ENCODE peak calls at places on chromosomes 4 and X, in seven cellular contexts. One of them, this sample, is unnamed.

GRCh38 chrX:141924293-141924692 is 20.6 kb downstream of the MAGEC1 start:
- DNase-seq in OCI-LY7: no peak
- DNase-seq in Right ventricle myocardium superior: no peak
- DNase-seq in DND-41: no peak
- DNase-seq in choroid plexus epithelial cell: no peak
- DNase-seq in stimulated activated CD8-positive, alpha-beta memory T cell treated with anti-CD3 and anti-CD28 coated beads, Interleukin-15, amount 100 ng/mL, for 24 hours: no peak
- DNase-seq in H9: no peak
- DNase-seq in this sample: no peak

GRCh38 chrX:39730671-39731389 is 366.9 kb downstream of the BCOR start:
- DNase-seq in OCI-LY7: peak
- DNase-seq in Right ventricle myocardium superior: peak
- DNase-seq in DND-41: peak
- DNase-seq in choroid plexus epithelial cell: peak
- DNase-seq in stimulated activated CD8-positive, alpha-beta memory T cell treated with anti-CD3 and anti-CD28 coated beads, Interleukin-15, amount 100 ng/mL, for 24 hours: no peak
- DNase-seq in H9: peak
- DNase-seq in this sample: peak

GRCh38 chr4:3204021-3204431 is 44.9 kb upstream of the MSANTD1 start:
- DNase-seq in OCI-LY7: no peak
- DNase-seq in Right ventricle myocardium superior: no peak
- DNase-seq in DND-41: no peak
- DNase-seq in choroid plexus epithelial cell: peak
- DNase-seq in stimulated activated CD8-positive, alpha-beta memory T cell treated with anti-CD3 and anti-CD28 coated beads, Interleukin-15, amount 100 ng/mL, for 24 hours: no peak
- DNase-seq in H9: no peak
- DNase-seq in this sample: no peak

GRCh38 chr4:151678048-151678853 is 82.6 kb downstream of the GATB start:
- DNase-seq in OCI-LY7: no peak
- DNase-seq in Right ventricle myocardium superior: no peak
- DNase-seq in DND-41: no peak
- DNase-seq in choroid plexus epithelial cell: no peak
- DNase-seq in stimulated activated CD8-positive, alpha-beta memory T cell treated with anti-CD3 and anti-CD28 coated beads, Interleukin-15, amount 100 ng/mL, for 24 hours: no peak
- DNase-seq in H9: no peak
- DNase-seq in this sample: peak

GRCh38 chr4:147924604-147925412 is 192.9 kb downstream of the ARHGAP10 start:
- DNase-seq in OCI-LY7: no peak
- DNase-seq in Right ventricle myocardium superior: no peak
- DNase-seq in DND-41: no peak
- DNase-seq in choroid plexus epithelial cell: peak
- DNase-seq in stimulated activated CD8-positive, alpha-beta memory T cell treated with anti-CD3 and anti-CD28 coated beads, Interleukin-15, amount 100 ng/mL, for 24 hours: no peak
- DNase-seq in H9: peak
- DNase-seq in this sample: peak

GRCh38 chrX:32530802-32531403 is 680.4 kb downstream of the DMD start:
- DNase-seq in OCI-LY7: peak
- DNase-seq in Right ventricle myocardium superior: no peak
- DNase-seq in DND-41: peak
- DNase-seq in choroid plexus epithelial cell: peak
- DNase-seq in stimulated activated CD8-positive, alpha-beta memory T cell treated with anti-CD3 and anti-CD28 coated beads, Interleukin-15, amount 100 ng/mL, for 24 hours: no peak
- DNase-seq in H9: no peak
- DNase-seq in this sample: peak

GRCh38 chrX:48897157-48897620 is 379 bp downstream of the TIMM17B start:
- DNase-seq in OCI-LY7: peak
- DNase-seq in Right ventricle myocardium superior: peak
- DNase-seq in DND-41: peak
- DNase-seq in choroid plexus epithelial cell: peak
- DNase-seq in stimulated activated CD8-positive, alpha-beta memory T cell treated with anti-CD3 and anti-CD28 coated beads, Interleukin-15, amount 100 ng/mL, for 24 hours: no peak
- DNase-seq in H9: peak
- DNase-seq in this sample: peak

GRCh38 chr4:140726776-140727500 is 29.2 kb downstream of the TBC1D9 start:
- DNase-seq in OCI-LY7: no peak
- DNase-seq in Right ventricle myocardium superior: no peak
- DNase-seq in DND-41: no peak
- DNase-seq in choroid plexus epithelial cell: peak
- DNase-seq in stimulated activated CD8-positive, alpha-beta memory T cell treated with anti-CD3 and anti-CD28 coated beads, Interleukin-15, amount 100 ng/mL, for 24 hours: no peak
- DNase-seq in H9: no peak
- DNase-seq in this sample: no peak

GRCh38 chrX:72245461-72246089 is 6.7 kb upstream of the ERCC6L start:
- DNase-seq in OCI-LY7: peak
- DNase-seq in Right ventricle myocardium superior: peak
- DNase-seq in DND-41: peak
- DNase-seq in choroid plexus epithelial cell: peak
- DNase-seq in stimulated activated CD8-positive, alpha-beta memory T cell treated with anti-CD3 and anti-CD28 coated beads, Interleukin-15, amount 100 ng/mL, for 24 hours: no peak
- DNase-seq in H9: peak
- DNase-seq in this sample: peak

GRCh38 chr4:82419451-82419850 is 10.8 kb downstream of the HNRNPDL start:
- DNase-seq in OCI-LY7: no peak
- DNase-seq in Right ventricle myocardium superior: no peak
- DNase-seq in DND-41: no peak
- DNase-seq in choroid plexus epithelial cell: no peak
- DNase-seq in stimulated activated CD8-positive, alpha-beta memory T cell treated with anti-CD3 and anti-CD28 coated beads, Interleukin-15, amount 100 ng/mL, for 24 hours: no peak
- DNase-seq in H9: no peak
- DNase-seq in this sample: no peak

GRCh38 chr4:82358773-82359324 is 14.9 kb downstream of the HNRNPD start:
- DNase-seq in OCI-LY7: no peak
- DNase-seq in Right ventricle myocardium superior: no peak
- DNase-seq in DND-41: no peak
- DNase-seq in choroid plexus epithelial cell: no peak
- DNase-seq in stimulated activated CD8-positive, alpha-beta memory T cell treated with anti-CD3 and anti-CD28 coated beads, Interleukin-15, amount 100 ng/mL, for 24 hours: no peak
- DNase-seq in H9: no peak
- DNase-seq in this sample: no peak

GRCh38 chr4:52931238-52931637 is 69.1 kb downstream of the RASL11B start:
- DNase-seq in OCI-LY7: no peak
- DNase-seq in Right ventricle myocardium superior: no peak
- DNase-seq in DND-41: no peak
- DNase-seq in choroid plexus epithelial cell: peak
- DNase-seq in stimulated activated CD8-positive, alpha-beta memory T cell treated with anti-CD3 and anti-CD28 coated beads, Interleukin-15, amount 100 ng/mL, for 24 hours: no peak
- DNase-seq in H9: no peak
- DNase-seq in this sample: no peak

GRCh38 chrX:152428089-152428488 is 23.0 kb downstream of the GABRA3 start:
- DNase-seq in OCI-LY7: no peak
- DNase-seq in Right ventricle myocardium superior: no peak
- DNase-seq in DND-41: no peak
- DNase-seq in choroid plexus epithelial cell: no peak
- DNase-seq in stimulated activated CD8-positive, alpha-beta memory T cell treated with anti-CD3 and anti-CD28 coated beads, Interleukin-15, amount 100 ng/mL, for 24 hours: no peak
- DNase-seq in H9: no peak
- DNase-seq in this sample: no peak

GRCh38 chrX:150476183-150476699 is 92.2 kb upstream of the MTM1 start:
- DNase-seq in OCI-LY7: no peak
- DNase-seq in Right ventricle myocardium superior: no peak
- DNase-seq in DND-41: no peak
- DNase-seq in choroid plexus epithelial cell: peak
- DNase-seq in stimulated activated CD8-positive, alpha-beta memory T cell treated with anti-CD3 and anti-CD28 coated beads, Interleukin-15, amount 100 ng/mL, for 24 hours: no peak
- DNase-seq in H9: no peak
- DNase-seq in this sample: peak

GRCh38 chr4:123166023-123166422 is 230.6 kb upstream of the SPRY1 start:
- DNase-seq in OCI-LY7: no peak
- DNase-seq in Right ventricle myocardium superior: no peak
- DNase-seq in DND-41: no peak
- DNase-seq in choroid plexus epithelial cell: no peak
- DNase-seq in stimulated activated CD8-positive, alpha-beta memory T cell treated with anti-CD3 and anti-CD28 coated beads, Interleukin-15, amount 100 ng/mL, for 24 hours: no peak
- DNase-seq in H9: no peak
- DNase-seq in this sample: no peak

GRCh38 chr4:53852343-53852742 is 212.1 kb downstream of the CHIC2 start:
- DNase-seq in OCI-LY7: no peak
- DNase-seq in Right ventricle myocardium superior: no peak
- DNase-seq in DND-41: no peak
- DNase-seq in choroid plexus epithelial cell: peak
- DNase-seq in stimulated activated CD8-positive, alpha-beta memory T cell treated with anti-CD3 and anti-CD28 coated beads, Interleukin-15, amount 100 ng/mL, for 24 hours: no peak
- DNase-seq in H9: no peak
- DNase-seq in this sample: no peak

GRCh38 chr4:18366762-18367358 is 345.3 kb upstream of the LCORL start:
- DNase-seq in OCI-LY7: peak
- DNase-seq in Right ventricle myocardium superior: no peak
- DNase-seq in DND-41: peak
- DNase-seq in choroid plexus epithelial cell: peak
- DNase-seq in stimulated activated CD8-positive, alpha-beta memory T cell treated with anti-CD3 and anti-CD28 coated beads, Interleukin-15, amount 100 ng/mL, for 24 hours: no peak
- DNase-seq in H9: no peak
- DNase-seq in this sample: peak

GRCh38 chr4:151659631-151660030 is 101.2 kb downstream of the GATB start:
- DNase-seq in OCI-LY7: no peak
- DNase-seq in Right ventricle myocardium superior: no peak
- DNase-seq in DND-41: no peak
- DNase-seq in choroid plexus epithelial cell: no peak
- DNase-seq in stimulated activated CD8-positive, alpha-beta memory T cell treated with anti-CD3 and anti-CD28 coated beads, Interleukin-15, amount 100 ng/mL, for 24 hours: no peak
- DNase-seq in H9: no peak
- DNase-seq in this sample: no peak

GRCh38 chrX:131728295-131729145 is 184.6 kb downstream of the OR13H1 start:
- DNase-seq in OCI-LY7: no peak
- DNase-seq in Right ventricle myocardium superior: no peak
- DNase-seq in DND-41: no peak
- DNase-seq in choroid plexus epithelial cell: no peak
- DNase-seq in stimulated activated CD8-positive, alpha-beta memory T cell treated with anti-CD3 and anti-CD28 coated beads, Interleukin-15, amount 100 ng/mL, for 24 hours: no peak
- DNase-seq in H9: no peak
- DNase-seq in this sample: no peak

GRCh38 chrX:130771230-130771629 is 131.8 kb downstream of the ENOX2 start:
- DNase-seq in OCI-LY7: no peak
- DNase-seq in Right ventricle myocardium superior: no peak
- DNase-seq in DND-41: no peak
- DNase-seq in choroid plexus epithelial cell: no peak
- DNase-seq in stimulated activated CD8-positive, alpha-beta memory T cell treated with anti-CD3 and anti-CD28 coated beads, Interleukin-15, amount 100 ng/mL, for 24 hours: no peak
- DNase-seq in H9: no peak
- DNase-seq in this sample: no peak

GRCh38 chrX:9339603-9340569 is 125.0 kb upstream of the TBL1X start:
- DNase-seq in OCI-LY7: no peak
- DNase-seq in Right ventricle myocardium superior: peak
- DNase-seq in DND-41: peak
- DNase-seq in choroid plexus epithelial cell: no peak
- DNase-seq in stimulated activated CD8-positive, alpha-beta memory T cell treated with anti-CD3 and anti-CD28 coated beads, Interleukin-15, amount 100 ng/mL, for 24 hours: no peak
- DNase-seq in H9: no peak
- DNase-seq in this sample: peak